ENCODE peak calls at places on chromosomes 11 and 22, in eight cellular contexts. F is fibroblast of lung, U is endodermal cell, K is PC-3, S is IMR-90, P is SK-N-SH, D is endothelial cell of umbilical vein, C is mammary epithelial cell. L is an unnamed sample.

GRCh38 chr22:42074153-42074750 is at the start of gene PHETA2:
- DNase-seq in F (peak), U (peak), K (no peak), S (peak), P (peak), D (peak), C (no peak), L (peak)

GRCh38 chr11:15451713-15452112 is 337.0 kb downstream of the INSC start:
- DNase-seq in F (no peak), U (no peak), K (no peak), S (no peak), P (no peak), D (no peak), C (no peak), L (no peak)

GRCh38 chr11:116185551-116185950 is 587.2 kb downstream of the BUD13 start:
- DNase-seq in F (no peak), U (no peak), K (no peak), S (no peak), P (no peak), D (no peak), C (no peak), L (no peak)

GRCh38 chr11:64331569-64332371 is 8.2 kb upstream of the CCDC88B start:
- DNase-seq in F (peak), U (peak), K (peak), S (peak), P (peak), D (peak), C (peak), L (peak)

GRCh38 chr11:122108192-122108799 is 7.7 kb downstream of the BLID start:
- DNase-seq in F (no peak), U (peak), K (peak), S (peak), P (no peak), D (peak), C (no peak), L (no peak)

GRCh38 chr22:39214383-39215069 is 30.3 kb downstream of the PDGFB start:
- DNase-seq in F (peak), U (peak), K (peak), S (peak), P (no peak), D (no peak), C (peak), L (peak)

GRCh38 chr11:126489791-126490190 is 134.3 kb downstream of the ST3GAL4 start:
- DNase-seq in F (peak), U (peak), K (no peak), S (peak), P (no peak), D (no peak), C (no peak), L (no peak)

GRCh38 chr11:130612291-130612802 is 163.9 kb downstream of the ADAMTS15 start:
- DNase-seq in F (peak), U (no peak), K (no peak), S (peak), P (no peak), D (no peak), C (peak), L (no peak)

GRCh38 chr11:72336163-72336562 is 92.2 kb upstream of the PHOX2A start:
- DNase-seq in F (no peak), U (no peak), K (no peak), S (no peak), P (no peak), D (no peak), C (no peak), L (no peak)

GRCh38 chr11:31834237-31834636 is 23.1 kb upstream of the PAX6 start:
- DNase-seq in F (no peak), U (peak), K (no peak), S (no peak), P (no peak), D (no peak), C (no peak), L (no peak)

GRCh38 chr11:120500414-120500936 is 11.1 kb upstream of the GRIK4 start:
- DNase-seq in F (peak), U (peak), K (peak), S (no peak), P (no peak), D (peak), C (no peak), L (peak)

GRCh38 chr11:59224419-59224928 is 11.7 kb upstream of the MPEG1 start:
- DNase-seq in F (no peak), U (no peak), K (peak), S (no peak), P (no peak), D (peak), C (no peak), L (no peak)
- H3K27ac ChIP-seq in F (no peak), U (no peak), K (no peak), S (peak), P (no peak), D (no peak), C (no peak), L (peak)

GRCh38 chr11:1906146-1906545 is 13.4 kb upstream of the TNNT3 start:
- DNase-seq in F (no peak), U (no peak), K (no peak), S (no peak), P (no peak), D (peak), C (no peak), L (no peak)
- H3K9ac ChIP-seq in F (no peak), U (no peak), K (no peak), S (no peak), P (no peak), D (peak), C (no peak), L (no peak)

GRCh38 chr22:46451741-46452140 is 85.7 kb downstream of the CELSR1 start:
- DNase-seq in F (no peak), U (no peak), K (no peak), S (no peak), P (no peak), D (no peak), C (no peak), L (no peak)
- H3K27ac ChIP-seq in F (no peak), U (no peak), K (peak), S (no peak), P (no peak), D (no peak), C (no peak), L (no peak)

DNA sequence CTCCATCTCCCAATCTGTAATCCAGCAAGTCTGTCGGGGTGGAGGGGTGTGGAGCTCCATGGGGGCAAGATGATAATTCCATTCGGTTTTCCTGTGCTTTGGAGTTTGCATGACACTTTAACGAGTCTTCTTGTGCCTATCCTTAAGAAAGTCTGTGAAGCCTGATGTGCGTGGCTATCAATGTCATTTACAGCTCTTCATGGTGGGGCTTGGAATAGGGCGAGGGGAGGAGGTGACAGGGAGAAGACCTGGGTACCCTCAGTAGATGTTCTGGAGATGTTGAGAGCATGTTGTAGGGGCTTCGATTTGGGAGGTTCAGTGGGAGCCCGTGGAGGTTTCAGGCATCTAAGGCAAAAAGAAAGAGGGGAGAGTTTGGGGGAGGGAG is 579 bp upstream of the PHLDB1 start:
- DNase-seq in F (no peak), U (no peak), K (no peak), S (no peak), P (no peak), D (no peak), C (no peak), L (no peak)
- H3K9ac ChIP-seq in F (peak), U (no peak), K (no peak), S (peak), P (no peak), D (no peak), C (no peak), L (no peak)

GRCh38 chr11:117654281-117654680 is 142.7 kb downstream of the DSCAML1 start:
- DNase-seq in F (no peak), U (no peak), K (no peak), S (no peak), P (no peak), D (no peak), C (no peak), L (no peak)
- H3K27ac ChIP-seq in F (no peak), U (no peak), K (no peak), S (no peak), P (no peak), D (no peak), C (no peak), L (no peak)

DNA sequence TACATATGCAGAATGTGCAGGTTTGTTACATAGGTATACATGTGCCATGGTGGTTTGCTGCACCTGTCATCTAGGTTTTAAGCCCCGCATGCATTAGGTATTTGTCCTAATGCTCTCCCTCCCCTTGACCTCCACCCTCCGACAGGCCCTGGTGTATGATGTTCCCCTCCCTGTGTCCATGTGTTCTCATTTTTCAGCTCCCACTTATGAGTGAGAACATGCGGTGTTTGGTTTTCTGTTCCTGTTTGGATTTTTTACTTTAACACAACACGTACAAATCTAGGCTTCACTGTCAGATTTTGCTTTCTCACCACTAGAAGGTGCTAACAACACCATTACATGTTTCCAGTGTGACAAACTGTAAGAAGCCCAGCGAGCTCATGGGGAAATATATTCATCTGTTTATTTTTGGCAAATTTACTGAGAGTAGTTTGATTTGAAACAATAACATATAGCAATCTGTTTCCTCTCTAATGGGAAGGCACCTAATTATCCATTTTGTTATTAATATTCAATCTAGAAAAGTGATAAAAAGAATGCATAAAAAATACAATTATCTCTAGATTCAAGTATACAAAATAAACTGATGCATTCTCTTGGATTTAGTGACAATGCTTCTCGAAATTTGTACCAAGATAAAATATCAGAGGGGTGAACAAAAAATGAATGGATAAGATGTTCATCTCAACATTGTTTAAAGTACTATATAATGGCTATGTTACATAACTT is 23.2 kb upstream of the BIRC3 start:
- DNase-seq in F (peak), U (no peak), K (peak), S (peak), P (no peak), D (peak), C (peak), L (no peak)
- H3K9ac ChIP-seq in F (no peak), U (no peak), K (no peak), S (no peak), P (no peak), D (no peak), C (no peak), L (no peak)

DNA sequence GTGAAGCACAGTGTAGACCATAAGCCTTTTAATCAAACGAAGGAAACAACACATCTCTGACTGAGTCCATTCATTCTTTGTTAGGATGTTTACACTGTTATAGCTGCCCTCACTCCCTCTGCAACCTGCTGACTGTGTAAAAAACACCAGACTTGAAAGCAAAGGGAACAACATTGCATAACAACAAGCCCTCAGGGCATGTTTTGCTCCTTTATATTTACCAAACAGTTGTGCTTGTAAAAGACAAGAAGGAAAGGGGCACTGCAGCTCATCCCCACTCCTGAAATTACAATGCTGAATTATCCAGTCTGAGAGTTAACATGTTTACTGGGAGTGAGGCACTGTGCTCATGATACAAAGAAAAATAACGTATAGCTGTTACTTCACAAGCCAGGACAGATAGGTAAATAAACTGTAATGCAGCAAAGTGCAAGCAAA is 46.4 kb downstream of the RAB30 start:
- DNase-seq in F (no peak), U (no peak), K (peak), S (no peak), P (no peak), D (peak), C (no peak), L (no peak)
- H3K27ac ChIP-seq in F (no peak), U (no peak), K (no peak), S (no peak), P (no peak), D (no peak), C (no peak), L (no peak)

GRCh38 chr11:14229472-14229871 is 129.5 kb downstream of the RRAS2 start:
- DNase-seq in F (no peak), U (peak), K (no peak), S (no peak), P (no peak), D (no peak), C (no peak), L (no peak)
- H3K9ac ChIP-seq in F (no peak), U (no peak), K (no peak), S (no peak), P (no peak), D (no peak), C (no peak), L (no peak)

GRCh38 chr11:27468209-27468608 is 4.4 kb downstream of the LGR4 start:
- DNase-seq in F (peak), U (no peak), K (peak), S (peak), P (no peak), D (peak), C (peak), L (no peak)
- H3K27ac ChIP-seq in F (no peak), U (no peak), K (peak), S (no peak), P (peak), D (no peak), C (peak), L (peak)